ENCODE peak calls at places on chromosome 4, in seven cellular contexts. N, W, L, Q, C, G and B are unnamed samples.

GRCh38 chr4:6381571-6382123 is 90.8 kb downstream of the PPP2R2C start:
- DNase-seq in N (no peak), W (no peak), L (no peak), Q (no peak), C (no peak), G (no peak), B (no peak)

GRCh38 chr4:127162741-127163140 is 470.0 kb upstream of the INTU start:
- DNase-seq in N (peak), W (no peak), L (peak), Q (no peak), C (no peak), G (peak), B (peak)

GRCh38 chr4:69764311-69764710 is 3.9 kb upstream of the SULT1B1 start:
- DNase-seq in N (no peak), W (no peak), L (no peak), Q (no peak), C (no peak), G (no peak), B (no peak)

GRCh38 chr4:16496501-16496900 is 270.2 kb upstream of the TAPT1 start:
- DNase-seq in N (peak), W (no peak), L (no peak), Q (no peak), C (peak), G (peak), B (peak)

GRCh38 chr4:137700751-137701150 is 168.5 kb upstream of the PCDH18 start:
- DNase-seq in N (no peak), W (no peak), L (no peak), Q (no peak), C (peak), G (no peak), B (peak)

GRCh38 chr4:23904639-23905061 is 14.8 kb upstream of the PPARGC1A start:
- DNase-seq in N (no peak), W (no peak), L (no peak), Q (no peak), C (peak), G (no peak), B (no peak)

GRCh38 chr4:68570122-68570507 is 6.0 kb downstream of the UGT2B17 start:
- DNase-seq in N (no peak), W (no peak), L (no peak), Q (no peak), C (no peak), G (no peak), B (no peak)

GRCh38 chr4:11720292-11720691 is 291.6 kb upstream of the HS3ST1 start:
- DNase-seq in N (no peak), W (no peak), L (peak), Q (no peak), C (no peak), G (no peak), B (peak)